ENCODE peak calls at places on chromosomes 3 and 15, in four cellular contexts. H, R, V and E are unnamed samples.

GRCh38 chr15:87522997-87523396 is 733.5 kb downstream of the NTRK3 start:
- DNase-seq in H (no peak), R (no peak), V (peak; percentile 76), E (no peak)

GRCh38 chr3:42581709-42582473 is at the start of gene SEC22C:
- DNase-seq in H (peak; percentile 98), R (peak; percentile 79), V (peak; percentile 92), E (peak; percentile 45)

GRCh38 chr3:187352581-187353575 is 15.3 kb upstream of the RTP4 start:
- DNase-seq in H (no peak), R (peak; percentile 56), V (no peak), E (no peak)

GRCh38 chr3:129567176-129567705 is 24.3 kb downstream of the H1-8 start:
- DNase-seq in H (no peak), R (no peak), V (no peak), E (no peak)

GRCh38 chr15:69088300-69088965 is 72.0 kb upstream of the GLCE start:
- DNase-seq in H (no peak), R (no peak), V (no peak), E (no peak)

GRCh38 chr3:142022381-142022780 is 127.0 kb downstream of the TFDP2 start:
- DNase-seq in H (no peak), R (no peak), V (no peak), E (peak; percentile 25)

GRCh38 chr3:84755860-84756259 is 202.9 kb upstream of the CADM2 start:
- DNase-seq in H (no peak), R (no peak), V (no peak), E (no peak)

GRCh38 chr3:126197854-126198584 is 17.6 kb upstream of the ALDH1L1 start:
- DNase-seq in H (peak; percentile 26), R (no peak), V (peak; percentile 78), E (no peak)

GRCh38 chr3:193711964-193712598 is 119.1 kb downstream of the OPA1 start:
- DNase-seq in H (no peak), R (no peak), V (no peak), E (no peak)

GRCh38 chr3:49279376-49279775 is 2.3 kb upstream of the C3orf62 start:
- DNase-seq in H (no peak), R (no peak), V (peak; percentile 64), E (peak; percentile 45)

GRCh38 chr3:127525373-127525772 is 65.2 kb downstream of the TPRA1 start:
- DNase-seq in H (no peak), R (no peak), V (peak; percentile 78), E (peak; percentile 4)

GRCh38 chr3:51869304-51869703 is 6.1 kb downstream of the IQCF5 start:
- DNase-seq in H (no peak), R (no peak), V (no peak), E (no peak)

GRCh38 chr3:166634091-166634746 is 745.9 kb downstream of the ZBBX start:
- DNase-seq in H (no peak), R (peak; percentile 6), V (no peak), E (no peak)

GRCh38 chr3:56884387-56884786 is 82.6 kb upstream of the ARHGEF3 start:
- DNase-seq in H (no peak), R (peak; percentile 93), V (peak; percentile 12), E (no peak)

GRCh38 chr15:89057506-89058133 is 30.6 kb upstream of the ABHD2 start:
- DNase-seq in H (peak; percentile 71), R (no peak), V (peak; percentile 79), E (no peak)

GRCh38 chr15:31488437-31489204 is 162.0 kb downstream of the KLF13 start:
- DNase-seq in H (peak; percentile 66), R (peak; percentile 62), V (peak; percentile 96), E (peak; percentile 76)

GRCh38 chr15:29678504-29679034 is 143.7 kb downstream of the TJP1 start:
- DNase-seq in H (no peak), R (no peak), V (no peak), E (no peak)

GRCh38 chr15:74851960-74852359 is 9.0 kb upstream of the ULK3 start:
- DNase-seq in H (no peak), R (no peak), V (no peak), E (no peak)

GRCh38 chr3:57949779-57950618 is 58.2 kb upstream of the FLNB start:
- DNase-seq in H (no peak), R (no peak), V (peak; percentile 25), E (no peak)

GRCh38 chr3:58497074-58497473 is 5.2 kb downstream of the KCTD6 start:
- DNase-seq in H (no peak), R (peak; percentile 58), V (no peak), E (no peak)

GRCh38 chr15:98312913-98313312 is 335.4 kb upstream of the IGF1R start:
- DNase-seq in H (no peak), R (no peak), V (no peak), E (no peak)

GRCh38 chr15:98304366-98304765 is 343.9 kb downstream of the ARRDC4 start:
- DNase-seq in H (no peak), R (no peak), V (no peak), E (no peak)

GRCh38 chr15:98311566-98312188 is 336.7 kb upstream of the IGF1R start:
- DNase-seq in H (no peak), R (peak; percentile 13), V (peak; percentile 83), E (peak; percentile 29)

GRCh38 chr15:98308117-98308516 is 340.2 kb upstream of the IGF1R start:
- DNase-seq in H (no peak), R (no peak), V (no peak), E (no peak)
- TF ChIP-seq CTCF in H (no peak), R (no peak), V (no peak), E (no peak)

GRCh38 chr3:165339753-165340152 is 143.6 kb upstream of the SLITRK3 start:
- DNase-seq in H (no peak), R (peak; percentile 20), V (peak; percentile 9), E (no peak)
- TF ChIP-seq CTCF in H (no peak), R (peak; percentile 73), V (no peak), E (no peak)

GRCh38 chr3:63931290-63931689 is 19.1 kb upstream of the SCAANT1 start:
- DNase-seq in H (no peak), R (no peak), V (no peak), E (no peak)
- TF ChIP-seq CTCF in H (no peak), R (no peak), V (no peak), E (no peak)

DNA sequence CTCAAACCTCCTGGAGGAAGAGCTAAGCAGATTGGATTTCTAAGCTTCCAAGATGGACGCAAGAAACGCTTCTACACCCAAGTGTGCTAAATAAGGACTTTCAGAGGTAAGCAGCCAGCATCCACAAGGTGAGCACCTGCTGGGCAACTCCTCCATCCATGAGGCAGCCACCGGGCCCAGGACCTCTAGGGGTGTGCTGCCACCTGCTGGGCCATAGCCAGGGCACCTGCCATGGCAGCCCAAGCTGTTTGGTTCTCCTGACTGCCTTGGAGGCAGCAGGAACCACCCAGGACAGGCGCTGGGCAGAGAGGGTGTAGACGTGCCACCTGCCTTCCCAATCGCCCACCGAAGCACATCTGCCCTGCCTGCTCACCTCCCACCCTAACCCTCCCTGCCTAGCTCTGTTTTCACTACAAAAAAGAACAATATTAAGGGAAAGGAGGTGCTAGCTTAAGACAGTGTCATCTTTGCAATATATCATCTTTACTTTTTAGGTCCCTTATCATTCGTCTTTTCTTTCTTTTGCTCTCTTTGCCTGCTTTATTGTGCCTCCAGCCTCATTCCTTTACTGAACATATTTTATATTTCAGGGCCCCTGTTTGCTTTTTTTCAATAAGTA is 12.9 kb downstream of the C15orf62 start:
- DNase-seq in H (peak; percentile 72), R (no peak), V (peak; percentile 27), E (no peak)
- TF ChIP-seq CTCF in H (peak; percentile 95), R (peak; percentile 83), V (peak; percentile 57), E (peak; percentile 48)

DNA sequence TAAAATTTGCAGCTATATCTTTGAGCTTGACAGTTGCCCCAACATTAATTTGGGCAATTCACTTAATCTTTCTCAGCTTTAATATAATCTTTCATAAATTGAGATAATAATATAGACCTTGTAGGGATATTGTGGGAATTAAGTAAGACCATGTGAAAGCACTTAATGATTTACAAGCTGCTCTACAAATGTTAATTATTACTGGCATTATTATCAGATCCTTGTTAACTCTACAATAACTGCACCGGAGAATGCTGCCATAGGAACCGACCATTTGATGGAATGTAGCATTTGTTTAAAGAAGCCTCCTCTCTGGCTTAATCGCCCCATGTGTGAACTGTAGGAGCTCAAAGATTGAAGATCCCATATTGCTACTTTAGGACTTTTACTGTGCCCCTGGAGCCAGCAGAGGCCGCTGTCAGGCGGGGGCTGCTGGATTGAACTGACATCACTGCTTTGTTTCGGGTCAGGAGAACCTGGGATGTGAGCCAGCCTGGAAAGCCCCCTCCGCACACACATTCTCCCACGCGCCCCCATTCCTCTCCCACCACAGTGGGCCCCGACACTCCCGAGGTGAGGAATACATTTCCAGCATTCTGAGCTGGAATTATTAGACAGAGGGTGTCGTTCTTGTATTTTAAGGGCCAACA is 154.2 kb upstream of the TNIK start:
- DNase-seq in H (peak; percentile 6), R (peak; percentile 11), V (peak; percentile 62), E (no peak)
- TF ChIP-seq CTCF in H (peak; percentile 70), R (peak; percentile 89), V (peak; percentile 73), E (peak; percentile 61)

GRCh38 chr3:133821767-133822638 is 16.4 kb downstream of the SRPRB start:
- DNase-seq in H (no peak), R (no peak), V (peak; percentile 67), E (peak; percentile 10)
- TF ChIP-seq CTCF in H (no peak), R (peak; percentile 30), V (no peak), E (peak; percentile 22)

DNA sequence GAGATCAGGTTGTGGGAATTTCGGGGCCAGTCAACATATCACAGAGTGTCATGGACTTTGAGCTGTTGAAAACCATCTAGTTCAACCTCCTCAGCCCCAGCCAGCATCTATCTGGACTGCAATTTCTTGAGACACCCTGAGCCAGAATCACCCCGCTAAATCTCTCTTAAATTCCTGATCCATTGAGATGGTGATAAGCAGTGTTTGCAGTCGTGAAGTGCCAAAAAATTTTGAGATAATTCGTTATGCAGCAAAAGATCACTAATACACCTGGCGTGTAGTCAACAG is 29.3 kb downstream of the TMED3 start:
- DNase-seq in H (no peak), R (no peak), V (no peak), E (no peak)
- TF ChIP-seq CTCF in H (no peak), R (no peak), V (no peak), E (no peak)

GRCh38 chr3:54243960-54244359 is 121.6 kb downstream of the CACNA2D3 start:
- DNase-seq in H (no peak), R (no peak), V (no peak), E (no peak)
- TF ChIP-seq CTCF in H (no peak), R (no peak), V (no peak), E (no peak)